ENCODE peak calls at places on chromosomes 7 and 10, in four cellular contexts. H is left lung, I is HFFc6, E is GM06990. C is an unnamed sample.

GRCh38 chr10:124409696-124410095 is 9.0 kb downstream of the OAT start:
- DNase-seq in E (no peak), H (no peak), I (no peak), C (no peak)

GRCh38 chr10:129963831-129964501 is at the start of gene EBF3:
- DNase-seq in E (no peak), I (peak), H (peak), C (no peak)

GRCh38 chr10:114684822-114685209 is 26.7 kb upstream of the ABLIM1 start:
- DNase-seq in E (no peak), I (peak), H (no peak), C (no peak)

GRCh38 chr10:33155720-33156638 is 178.5 kb downstream of the NRP1 start:
- DNase-seq in H (no peak), I (peak), E (no peak), C (peak)

GRCh38 chr10:19412531-19412930 is 363.9 kb downstream of the MALRD1 start:
- DNase-seq in H (no peak), I (peak), E (no peak), C (peak)

GRCh38 chr10:96413151-96413787 is 54.5 kb upstream of the OPALIN start:
- DNase-seq in I (no peak), H (no peak), E (no peak), C (no peak)

GRCh38 chr10:123529146-123529760 is 136.9 kb upstream of the GPR26 start:
- DNase-seq in H (no peak), E (no peak), I (no peak), C (no peak)

GRCh38 chr10:49166804-49167628 is 21.2 kb downstream of the TMEM273 start:
- DNase-seq in I (no peak), E (no peak), H (peak), C (no peak)

GRCh38 chr10:17200885-17201164 is 647 bp downstream of the TRDMT1 start:
- DNase-seq in I (peak), H (no peak), E (no peak), C (peak)

GRCh38 chr10:119619215-119619614 is 22.5 kb upstream of the TIAL1 start:
- DNase-seq in I (no peak), H (no peak), E (no peak), C (no peak)

GRCh38 chr10:124249812-124250432 is 156.5 kb upstream of the CHST15 start:
- DNase-seq in H (no peak), E (no peak), I (no peak), C (peak)

GRCh38 chr7:52017802-52018679 is 701.4 kb upstream of the COBL start:
- DNase-seq in H (no peak), E (no peak), I (no peak), C (peak)

GRCh38 chr7:96546426-96546825 is 163.2 kb downstream of the SEM1 start:
- DNase-seq in E (no peak), I (no peak), H (no peak), C (no peak)

GRCh38 chr7:21355406-21355874 is 72.4 kb upstream of the SP4 start:
- DNase-seq in I (no peak), E (peak), H (no peak), C (peak)

GRCh38 chr7:138866353-138866752 is 68.4 kb upstream of the ATP6V0A4 start:
- DNase-seq in E (no peak), I (no peak), H (no peak), C (no peak)

GRCh38 chr7:138864667-138865066 is 66.7 kb upstream of the ATP6V0A4 start:
- DNase-seq in H (no peak), E (no peak), I (peak), C (no peak)

GRCh38 chr7:138867744-138868143 is 69.7 kb upstream of the ATP6V0A4 start:
- DNase-seq in I (no peak), E (no peak), H (no peak), C (no peak)

GRCh38 chr7:138863931-138864330 is 65.9 kb upstream of the ATP6V0A4 start:
- DNase-seq in I (no peak), H (no peak), E (no peak), C (no peak)

DNA sequence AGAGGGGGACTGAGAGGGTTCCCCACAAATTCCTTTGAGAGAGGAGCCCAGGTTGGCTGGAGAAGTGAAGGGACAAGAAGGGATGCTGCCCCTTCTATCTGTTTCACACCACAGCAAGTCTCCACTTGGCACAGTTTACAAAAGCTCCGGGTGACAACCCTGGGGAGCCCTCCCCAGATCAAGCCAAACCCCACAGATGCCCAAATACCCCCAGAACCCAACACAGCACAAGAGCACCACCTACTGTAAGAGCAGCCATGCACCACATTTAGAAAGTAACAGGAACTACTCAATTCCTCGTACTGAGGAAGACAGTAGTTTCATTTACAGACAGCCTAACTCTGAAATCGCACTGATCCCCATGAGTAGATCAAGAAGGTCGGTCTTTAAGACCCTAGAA is 67.8 kb upstream of the ATP6V0A4 start:
- DNase-seq in H (no peak), I (no peak), E (no peak), C (peak)
- TF ChIP-seq CTCF in H (no peak), I (peak), E (peak), C (peak)

DNA sequence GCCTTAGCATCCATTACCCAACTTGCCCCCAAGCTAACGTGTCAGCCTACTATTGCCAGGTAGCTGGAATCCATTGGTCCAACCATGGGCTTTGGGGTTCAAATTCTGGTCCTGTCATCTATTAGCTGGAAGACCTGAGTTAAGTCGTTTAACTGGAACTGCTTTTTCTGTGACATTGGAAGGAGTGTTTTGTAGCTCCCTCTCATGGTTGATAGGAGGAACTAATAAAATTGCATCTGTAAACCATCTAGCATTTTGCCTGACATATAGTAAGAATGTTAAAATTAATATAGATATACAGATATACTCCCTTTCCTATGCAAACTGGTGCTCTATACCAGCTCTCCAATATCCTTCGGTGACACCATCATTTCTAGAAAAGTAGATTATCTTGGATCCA is 23.8 kb upstream of the SLF2 start:
- DNase-seq in H (no peak), I (no peak), E (no peak), C (no peak)
- TF ChIP-seq CTCF in H (no peak), I (peak), E (peak), C (peak)

GRCh38 chr7:143901710-143902587 is at the start of gene TCAF1:
- DNase-seq in E (peak), I (peak), H (peak), C (peak)
- TF ChIP-seq CTCF in E (peak), I (peak), H (no peak), C (peak)

DNA sequence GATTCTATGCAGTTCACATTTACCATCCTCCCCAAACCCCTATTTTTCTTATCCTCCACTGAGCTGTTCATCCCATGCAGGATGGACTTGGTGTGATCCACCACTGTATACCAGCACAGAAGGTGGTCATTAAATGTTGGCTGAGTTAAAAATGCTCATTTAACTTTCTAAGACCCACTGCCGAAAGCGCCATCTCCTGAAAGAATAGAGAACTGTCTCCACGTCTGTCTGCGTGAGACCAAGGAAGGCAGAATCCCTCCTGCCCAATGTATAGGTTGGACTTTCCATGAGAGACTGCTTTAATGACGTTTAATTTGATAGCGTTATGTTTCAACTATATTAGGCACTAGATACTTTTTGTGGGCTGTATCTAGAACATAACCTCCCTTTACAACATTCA is 124.3 kb downstream of the GPAM start:
- DNase-seq in H (no peak), E (no peak), I (no peak), C (no peak)
- TF ChIP-seq CTCF in H (no peak), E (no peak), I (no peak), C (no peak)

DNA sequence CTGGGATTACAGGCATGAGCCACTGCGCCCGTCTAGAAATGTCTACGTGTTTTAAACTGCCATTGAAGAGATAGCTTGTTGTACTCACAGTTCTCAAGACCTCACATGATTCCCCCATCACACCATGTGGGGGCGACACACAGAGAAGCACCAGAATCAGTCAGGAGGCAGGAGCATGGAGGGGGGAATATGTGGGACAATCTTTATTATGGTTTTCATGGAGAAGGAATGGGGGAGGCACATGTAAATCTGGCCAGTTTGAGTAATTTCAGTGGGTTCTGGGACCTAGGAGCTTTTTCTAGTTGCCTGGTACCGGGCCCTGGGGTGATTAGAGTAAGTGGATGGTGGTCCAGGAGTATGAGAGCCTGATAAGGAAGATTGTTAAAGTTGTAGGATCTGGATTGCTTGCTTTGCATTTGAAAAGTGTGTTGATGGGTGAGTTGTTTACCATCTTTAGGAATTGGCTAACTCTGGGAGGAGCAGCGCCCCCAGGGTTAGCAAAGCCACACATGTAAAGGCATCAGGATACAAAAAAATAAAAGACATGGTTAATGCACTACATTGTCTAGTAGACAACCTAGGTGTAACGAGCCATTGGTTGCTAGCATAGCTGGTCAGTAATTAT is 85.4 kb upstream of the SLC13A1 start:
- DNase-seq in E (no peak), I (no peak), H (no peak), C (no peak)
- TF ChIP-seq CTCF in E (no peak), I (no peak), H (no peak), C (no peak)

DNA sequence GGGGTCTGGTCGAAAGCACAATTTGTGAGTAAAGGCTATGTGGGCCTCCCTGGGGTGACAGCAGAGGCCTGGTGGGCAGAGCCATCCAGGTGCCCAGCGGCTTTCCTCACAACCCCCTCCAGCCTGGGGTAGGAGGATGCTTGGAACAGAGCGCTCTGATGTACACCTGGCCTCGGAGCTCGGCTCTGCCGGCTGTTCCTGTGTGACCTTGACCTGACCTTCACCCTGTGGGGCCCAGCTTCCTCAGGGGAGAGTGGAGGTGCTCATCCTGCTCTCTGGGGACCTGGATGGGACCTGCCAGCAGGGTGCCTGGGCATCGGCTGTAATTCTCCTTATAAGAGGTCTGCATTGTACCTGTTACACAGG is 28.9 kb downstream of the RET start:
- DNase-seq in H (peak), E (no peak), I (no peak), C (no peak)
- TF ChIP-seq CTCF in H (no peak), E (no peak), I (peak), C (no peak)

C was measured in GM12865.